ENCODE peak calls at places on chromosomes 3 and 15, in ten cellular contexts. A, V, W, U, M, S, R, Y, F and K are unnamed samples.

GRCh38 chr15:51401872-51402517 is 60.5 kb downstream of the GLDN start:
- DNase-seq in A (peak; percentile 60), V (no peak), W (no peak), U (no peak), M (peak; percentile 8), S (peak; percentile 91), R (peak; percentile 38), Y (peak; percentile 34), F (no peak), K (peak; percentile 52)

GRCh38 chr15:95394186-95395067 is 936.1 kb upstream of the NR2F2 start:
- DNase-seq in A (peak; percentile 53), V (no peak), W (no peak), U (no peak), M (no peak), S (no peak), R (no peak), Y (no peak), F (no peak), K (no peak)

GRCh38 chr3:11001020-11001657 is 8.6 kb downstream of the SLC6A1 start:
- DNase-seq in A (peak; percentile 6), V (no peak), W (no peak), U (no peak), M (peak; percentile 71), S (no peak), R (no peak), Y (peak; percentile 71), F (no peak), K (peak; percentile 42)

GRCh38 chr3:33915796-33916589 is 117.6 kb downstream of the PDCD6IP start:
- DNase-seq in A (peak; percentile 29), V (no peak), W (no peak), U (no peak), M (peak; percentile 41), S (peak; percentile 60), R (no peak), Y (no peak), F (no peak), K (no peak)

GRCh38 chr3:150150633-150151032 is 179.9 kb upstream of the PFN2 start:
- DNase-seq in A (peak; percentile 57), V (no peak), W (no peak), U (no peak), M (no peak), S (peak; percentile 43), R (no peak), Y (no peak), F (no peak), K (no peak)

GRCh38 chr3:99933971-99934750 is 116.5 kb downstream of the CMSS1 start:
- DNase-seq in A (no peak), V (no peak), W (no peak), U (no peak), M (no peak), S (no peak), R (no peak), Y (no peak), F (no peak), K (no peak)

GRCh38 chr3:47877288-47877687 is 74.3 kb downstream of the DHX30 start:
- DNase-seq in A (peak; percentile 56), V (no peak), W (no peak), U (no peak), M (no peak), S (no peak), R (no peak), Y (no peak), F (no peak), K (no peak)

GRCh38 chr3:11390411-11391171 is 118.4 kb downstream of the ATG7 start:
- DNase-seq in A (no peak), V (no peak), W (no peak), U (no peak), M (no peak), S (no peak), R (no peak), Y (no peak), F (peak; percentile 15), K (peak; percentile 8)